ENCODE peak calls at places on chromosomes 1 and 21, in seven cellular contexts. U, F, O, K, R, I and D are unnamed samples.
A peak's percentile ranks its signal among the peaks of the same experiment; 100 is the strongest.

GRCh38 chr1:18725231-18725895 is 94.7 kb downstream of the PAX7 start:
- DNase-seq in U (no peak), F (no peak), O (no peak), K (no peak), R (no peak), I (no peak), D (no peak)

GRCh38 chr21:23016617-23017016 is 2018.4 kb downstream of the NCAM2 start:
- DNase-seq in U (no peak), F (no peak), O (no peak), K (no peak), R (no peak), I (no peak), D (no peak)

GRCh38 chr1:109239580-109240068 is 9.7 kb upstream of the CELSR2 start:
- DNase-seq in U (peak; percentile 43), F (no peak), O (no peak), K (no peak), R (peak; percentile 27), I (peak; percentile 38), D (peak; percentile 11)

GRCh38 chr1:161192476-161193465 is 6.1 kb downstream of the ADAMTS4 start:
- DNase-seq in U (peak; percentile 84), F (peak; percentile 68), O (peak; percentile 35), K (no peak), R (peak; percentile 75), I (peak; percentile 84), D (peak; percentile 48)

GRCh38 chr1:112818990-112819689 is 104.0 kb upstream of the PPM1J start:
- DNase-seq in U (peak; percentile 86), F (peak; percentile 4), O (no peak), K (no peak), R (peak; percentile 25), I (peak; percentile 53), D (no peak)

GRCh38 chr21:35120631-35121180 is 71.6 kb upstream of the RUNX1 start:
- DNase-seq in U (no peak), F (no peak), O (no peak), K (no peak), R (no peak), I (no peak), D (peak; percentile 75)

GRCh38 chr1:152535774-152536173 is 21.5 kb downstream of the CRCT1 start:
- DNase-seq in U (no peak), F (no peak), O (no peak), K (no peak), R (no peak), I (no peak), D (no peak)

GRCh38 chr1:113534130-113534817 is 144.0 kb downstream of the MAGI3 start:
- DNase-seq in U (peak; percentile 21), F (peak; percentile 54), O (no peak), K (no peak), R (peak; percentile 89), I (peak; percentile 80), D (no peak)

GRCh38 chr1:43495204-43495603 is 35.5 kb upstream of the PTPRF start:
- DNase-seq in U (no peak), F (no peak), O (no peak), K (no peak), R (no peak), I (no peak), D (no peak)

GRCh38 chr1:228035844-228036243 is 29.0 kb downstream of the WNT3A start:
- DNase-seq in U (no peak), F (no peak), O (no peak), K (no peak), R (no peak), I (no peak), D (no peak)

GRCh38 chr1:207218512-207219352 is 102.7 kb upstream of the CD55 start:
- DNase-seq in U (no peak), F (no peak), O (no peak), K (no peak), R (peak; percentile 17), I (no peak), D (no peak)

GRCh38 chr1:11514366-11514765 is 35.4 kb downstream of the DISP3 start:
- DNase-seq in U (no peak), F (no peak), O (no peak), K (no peak), R (no peak), I (no peak), D (no peak)

GRCh38 chr1:203122159-203122558 is 5.4 kb upstream of the ADORA1 start:
- DNase-seq in U (no peak), F (no peak), O (no peak), K (no peak), R (no peak), I (no peak), D (no peak)

GRCh38 chr1:8096105-8097011 is 70.2 kb upstream of the ERRFI1 start:
- DNase-seq in U (peak; percentile 81), F (no peak), O (no peak), K (no peak), R (peak; percentile 96), I (peak; percentile 90), D (no peak)

GRCh38 chr1:227356582-227357228 is 38.4 kb upstream of the CDC42BPA start:
- DNase-seq in U (no peak), F (no peak), O (no peak), K (no peak), R (no peak), I (no peak), D (no peak)

GRCh38 chr1:99264201-99265021 is at the start of gene PLPPR4:
- DNase-seq in U (peak; percentile 11), F (peak; percentile 26), O (peak; percentile 52), K (peak; percentile 41), R (peak; percentile 37), I (peak; percentile 8), D (peak; percentile 30)

GRCh38 chr1:2228684-2229031 is 539 bp downstream of the SKI start:
- DNase-seq in U (no peak), F (no peak), O (no peak), K (no peak), R (no peak), I (no peak), D (no peak)

GRCh38 chr1:215181518-215181917 is 99.0 kb downstream of the KCNK2 start:
- DNase-seq in U (peak; percentile 12), F (no peak), O (no peak), K (no peak), R (no peak), I (no peak), D (no peak)

GRCh38 chr1:181251001-181251712 is 162.7 kb downstream of the IER5 start:
- DNase-seq in U (peak; percentile 71), F (no peak), O (peak; percentile 63), K (no peak), R (peak; percentile 39), I (peak; percentile 86), D (no peak)

GRCh38 chr1:11847667-11848445 is at the start of gene NPPA:
- DNase-seq in U (peak; percentile 15), F (no peak), O (peak; percentile 61), K (no peak), R (peak; percentile 31), I (peak; percentile 29), D (peak; percentile 93)

GRCh38 chr1:203287109-203287893 is 18.0 kb upstream of the BTG2 start:
- DNase-seq in U (peak; percentile 76), F (no peak), O (peak; percentile 44), K (no peak), R (peak; percentile 90), I (no peak), D (peak; percentile 51)

GRCh38 chr1:229410692-229411433 is 23.0 kb downstream of the ACTA1 start:
- DNase-seq in U (peak; percentile 62), F (peak; percentile 33), O (peak; percentile 33), K (no peak), R (peak; percentile 92), I (peak; percentile 32), D (peak; percentile 67)

GRCh38 chr1:110746644-110747259 is 72.0 kb upstream of the KCNA3 start:
- DNase-seq in U (peak; percentile 56), F (peak; percentile 7), O (no peak), K (no peak), R (peak; percentile 30), I (peak; percentile 47), D (no peak)

GRCh38 chr1:92805216-92805615 is 20.3 kb upstream of the EVI5 start:
- DNase-seq in U (no peak), F (no peak), O (no peak), K (no peak), R (no peak), I (no peak), D (no peak)

GRCh38 chr1:156740679-156741612 is at the start of gene MRPL24:
- DNase-seq in U (peak; percentile 99), F (peak; percentile 98), O (peak; percentile 99), K (peak; percentile 95), R (peak; percentile 99), I (peak; percentile 99), D (peak; percentile 100)

GRCh38 chr1:8563944-8564537 is 246.1 kb downstream of the SLC45A1 start:
- DNase-seq in U (no peak), F (no peak), O (no peak), K (no peak), R (no peak), I (no peak), D (peak; percentile 19)

GRCh38 chr1:161119017-161119378 is 1.1 kb downstream of the NIT1 start:
- DNase-seq in U (peak; percentile 52), F (no peak), O (no peak), K (no peak), R (no peak), I (peak; percentile 30), D (no peak)

GRCh38 chr1:101959456-101959855 is 37.3 kb downstream of the OLFM3 start:
- DNase-seq in U (no peak), F (no peak), O (no peak), K (no peak), R (no peak), I (no peak), D (no peak)

GRCh38 chr1:207063014-207063413 is 9.9 kb downstream of the PFKFB2 start:
- DNase-seq in U (no peak), F (no peak), O (no peak), K (no peak), R (no peak), I (no peak), D (no peak)

GRCh38 chr21:30238168-30238567 is 22.3 kb upstream of the CLDN8 start:
- DNase-seq in U (no peak), F (no peak), O (no peak), K (no peak), R (no peak), I (no peak), D (no peak)

GRCh38 chr1:110879758-110880606 is 7.0 kb downstream of the CD53 start:
- DNase-seq in U (no peak), F (no peak), O (no peak), K (no peak), R (no peak), I (no peak), D (no peak)

GRCh38 chr1:221794079-221794670 is 52.3 kb upstream of the DUSP10 start:
- DNase-seq in U (no peak), F (no peak), O (no peak), K (no peak), R (no peak), I (peak; percentile 42), D (no peak)

GRCh38 chr21:39282911-39283310 is 30.5 kb downstream of the BRWD1 start:
- DNase-seq in U (no peak), F (no peak), O (no peak), K (no peak), R (no peak), I (no peak), D (no peak)

GRCh38 chr1:14849038-14849437 is 250.6 kb downstream of the KAZN start:
- DNase-seq in U (no peak), F (no peak), O (no peak), K (no peak), R (no peak), I (peak; percentile 76), D (no peak)

GRCh38 chr1:53470155-53470554 is 11.0 kb downstream of the DMRTB1 start:
- DNase-seq in U (peak; percentile 81), F (no peak), O (peak; percentile 51), K (peak; percentile 20), R (peak; percentile 54), I (peak; percentile 81), D (peak; percentile 47)

GRCh38 chr1:172637522-172637921 is 21.4 kb upstream of the FASLG start:
- DNase-seq in U (peak; percentile 76), F (no peak), O (no peak), K (no peak), R (peak; percentile 82), I (peak; percentile 95), D (no peak)

GRCh38 chr1:11653101-11653601 is 1.1 kb downstream of the FBXO2 start:
- DNase-seq in U (no peak), F (no peak), O (no peak), K (no peak), R (no peak), I (no peak), D (no peak)

GRCh38 chr1:244065960-244066388 is 14.9 kb downstream of the ZBTB18 start:
- DNase-seq in U (peak; percentile 94), F (no peak), O (no peak), K (no peak), R (no peak), I (peak; percentile 77), D (no peak)